ENCODE peak calls at places on chromosomes 7 and 10, in six cellular contexts. S is CD4-positive, alpha-beta memory T cell; C is cardiac fibroblast; J is CD8-positive, alpha-beta memory T cell; V is brain microvascular endothelial cell; O is lower lobe of right lung. U is an unnamed sample.

GRCh38 chr10:79359816-79360498 is 12.7 kb downstream of the PPIF start:
- DNase-seq in V (no peak), J (no peak), C (no peak), O (no peak), S (no peak), U (no peak)

GRCh38 chr7:136064627-136065237 is 87.6 kb upstream of the MTPN start:
- DNase-seq in S (no peak), V (no peak), O (no peak), C (no peak), J (no peak), U (no peak)

GRCh38 chr7:105885386-105886111 is 9.2 kb upstream of the ATXN7L1 start:
- DNase-seq in J (no peak), V (no peak), S (no peak), C (peak), O (no peak), U (peak)

GRCh38 chr7:133510326-133511055 is 257.6 kb downstream of the EXOC4 start:
- DNase-seq in J (no peak), V (no peak), S (no peak), C (peak), O (no peak), U (no peak)

GRCh38 chr10:118442032-118442431 is 99.9 kb upstream of the FAM204A start:
- DNase-seq in C (no peak), J (no peak), O (no peak), V (no peak), S (no peak), U (no peak)

GRCh38 chr10:79066460-79067240 is 2.1 kb upstream of the ZMIZ1 start:
- DNase-seq in C (peak), O (peak), J (no peak), V (no peak), S (peak), U (no peak)

GRCh38 chr7:149818536-149818840 is 19.7 kb upstream of the ZNF862 start:
- DNase-seq in S (no peak), C (no peak), J (no peak), O (peak), V (no peak), U (no peak)

GRCh38 chr7:54354436-54354835 is 187.7 kb upstream of the VSTM2A start:
- DNase-seq in C (no peak), O (no peak), S (no peak), J (no peak), V (no peak), U (no peak)

GRCh38 chr7:84354866-84355265 is 160.3 kb upstream of the SEMA3A start:
- DNase-seq in V (no peak), O (no peak), J (no peak), S (no peak), C (no peak), U (no peak)

GRCh38 chr7:142104550-142105527 is 6.7 kb upstream of the MGAM2 start:
- DNase-seq in V (no peak), O (no peak), C (no peak), S (no peak), J (no peak), U (no peak)

GRCh38 chr10:43111921-43112607 is 26.2 kb upstream of the CSGALNACT2 start:
- DNase-seq in J (no peak), C (no peak), O (peak), S (no peak), V (no peak), U (no peak)

GRCh38 chr7:120729300-120729699 is 128.6 kb downstream of the TSPAN12 start:
- DNase-seq in S (no peak), C (peak), V (peak), J (no peak), O (no peak), U (peak)

GRCh38 chr7:50436133-50436802 is 13.9 kb downstream of the FIGNL1 start:
- DNase-seq in S (no peak), C (peak), V (peak), J (no peak), O (no peak), U (peak)

GRCh38 chr10:123429631-123430257 is 236.4 kb upstream of the GPR26 start:
- DNase-seq in V (no peak), C (no peak), O (no peak), S (no peak), J (no peak), U (no peak)

GRCh38 chr10:55631071-55631654 is 729.9 kb downstream of the ZWINT start:
- DNase-seq in V (peak), J (no peak), C (peak), S (no peak), O (peak), U (peak)

GRCh38 chr10:72248477-72249151 is 25.1 kb upstream of the DDIT4 start:
- DNase-seq in O (peak), J (peak), S (peak), C (peak), V (peak), U (peak)
- H3K4me3 ChIP-seq in O (peak), J (peak), S (peak), C (peak), V (no peak), U (no peak)

GRCh38 chr7:30920021-30920583 is 8.4 kb downstream of the AQP1 start:
- DNase-seq in J (no peak), C (peak), O (peak), V (no peak), S (no peak), U (peak)
- H3K4me3 ChIP-seq in J (no peak), C (no peak), O (peak), V (no peak), S (no peak), U (no peak)

GRCh38 chr10:96236876-96237275 is 34.5 kb downstream of the BLNK start:
- DNase-seq in O (no peak), S (no peak), C (no peak), J (no peak), V (no peak), U (no peak)
- H3K4me3 ChIP-seq in O (no peak), S (no peak), C (no peak), J (no peak), V (no peak), U (no peak)

DNA sequence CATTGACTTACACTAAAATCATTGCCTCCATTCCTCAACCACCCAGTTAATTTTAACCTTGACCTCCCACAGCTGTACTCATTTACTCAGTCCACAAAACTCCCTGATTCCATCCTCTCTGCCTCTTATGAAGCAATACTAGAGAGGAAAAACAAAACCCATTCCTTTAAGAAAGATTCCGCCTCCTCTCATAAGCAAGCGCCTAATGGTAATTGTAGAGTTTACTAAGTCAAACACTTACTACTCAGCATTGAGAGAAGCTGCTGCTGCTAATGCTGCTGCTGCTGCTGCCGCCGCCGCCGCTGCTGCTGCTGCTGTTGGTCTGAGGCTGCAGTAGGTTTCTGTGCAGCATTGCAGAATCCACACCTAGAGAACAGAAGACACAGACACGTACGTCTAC is 2.1 kb upstream of the ADD3 start:
- DNase-seq in C (peak), V (peak), J (no peak), S (no peak), O (no peak), U (peak)
- H3K4me3 ChIP-seq in C (peak), V (peak), J (no peak), S (no peak), O (peak), U (peak)

DNA sequence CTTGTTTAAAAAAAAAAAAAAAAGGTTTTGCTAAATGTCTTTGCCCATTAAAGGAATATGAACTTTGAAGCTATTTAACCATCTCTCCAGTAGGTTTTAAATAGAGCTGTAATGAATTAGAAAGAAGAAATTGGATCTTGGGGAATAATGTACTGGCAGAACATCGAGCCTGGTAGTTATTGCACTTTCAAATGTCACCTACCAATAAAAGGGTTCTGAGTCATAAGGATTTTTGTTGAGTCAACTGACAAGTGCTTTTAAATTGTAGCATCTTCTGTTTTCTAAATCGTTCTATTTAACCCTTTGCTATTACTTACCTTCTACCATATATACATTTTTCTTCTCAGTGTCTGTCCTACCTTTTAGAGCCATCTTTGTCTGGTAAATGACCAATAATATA is 10.7 kb downstream of the CUTC start:
- DNase-seq in S (no peak), O (no peak), C (no peak), V (no peak), J (no peak), U (peak)
- H3K4me3 ChIP-seq in S (no peak), O (no peak), C (no peak), V (no peak), J (no peak), U (no peak)

DNA sequence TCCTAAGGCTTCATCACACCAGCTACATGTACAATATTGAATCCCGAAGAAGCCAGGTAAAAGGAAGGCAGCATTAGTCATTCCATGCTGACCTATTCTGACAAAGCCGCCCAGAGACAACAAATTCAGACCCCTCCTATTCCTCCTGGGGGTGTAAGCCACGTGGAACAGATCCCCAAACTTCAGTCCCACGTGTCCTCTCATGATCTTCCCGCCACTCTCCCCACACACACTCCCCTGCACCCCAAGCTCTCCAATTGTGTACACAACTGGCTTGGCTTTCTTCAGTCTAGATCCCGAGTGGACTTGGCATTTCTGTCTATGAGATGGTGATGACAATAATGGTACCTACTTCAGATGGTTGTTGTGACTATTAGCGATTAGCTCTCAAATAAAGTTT is 8.6 kb downstream of the PDE6C start:
- DNase-seq in J (no peak), S (no peak), C (no peak), V (no peak), O (no peak), U (no peak)
- H3K4me3 ChIP-seq in J (no peak), S (no peak), C (no peak), V (no peak), O (no peak), U (no peak)

DNA sequence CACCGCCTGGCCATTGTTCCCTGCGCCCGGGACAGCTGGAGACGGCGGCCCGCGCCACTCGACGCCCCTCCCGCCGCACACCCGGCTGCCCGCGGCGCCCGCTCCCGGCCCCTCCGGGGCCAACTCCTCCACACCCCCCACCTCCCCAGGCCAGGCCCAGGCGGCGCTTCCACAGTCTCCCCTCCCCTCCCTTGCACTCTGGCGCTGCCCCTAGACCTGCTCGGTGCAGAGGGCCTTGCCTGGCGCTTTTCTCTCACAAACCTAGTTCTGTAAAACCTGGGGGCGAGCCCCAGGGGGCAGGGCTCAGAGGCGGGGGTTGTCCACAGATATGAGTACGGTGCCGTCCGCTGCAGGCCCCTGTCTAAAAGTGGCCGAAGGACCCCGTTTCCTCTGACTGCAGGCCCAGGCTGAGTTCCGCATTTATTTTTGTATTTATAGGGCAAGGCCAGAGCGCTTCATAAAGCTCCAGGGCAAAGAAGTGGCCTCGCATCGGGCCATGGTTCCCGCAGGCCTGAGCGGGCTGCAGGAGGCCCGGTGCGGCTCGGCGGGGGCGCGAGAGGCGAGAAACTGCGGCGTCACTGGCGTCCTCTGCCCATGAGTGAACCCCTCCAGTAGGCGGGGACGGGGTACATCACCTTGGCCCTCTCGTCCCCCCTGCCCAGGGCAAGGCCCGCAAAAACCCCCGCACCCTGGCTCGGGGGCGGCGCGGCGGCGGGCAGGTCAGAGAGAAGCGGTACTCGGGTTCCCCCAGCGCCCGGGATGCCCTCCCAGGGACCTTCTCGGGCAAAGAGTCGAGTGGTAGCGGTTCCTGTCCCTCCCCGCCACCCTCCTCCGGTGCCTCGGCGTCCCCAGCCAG is 355.6 kb downstream of the DNAJB6 start:
- DNase-seq in V (no peak), O (no peak), J (no peak), S (no peak), C (no peak), U (no peak)
- H3K4me3 ChIP-seq in V (no peak), O (no peak), J (no peak), S (no peak), C (no peak), U (no peak)

GRCh38 chr7:130393095-130393494 is 12.8 kb downstream of the CPA1 start:
- DNase-seq in C (peak), V (peak), S (no peak), J (no peak), O (no peak), U (peak)
- H3K4me3 ChIP-seq in C (no peak), V (no peak), S (no peak), J (no peak), O (no peak), U (no peak)

DNA sequence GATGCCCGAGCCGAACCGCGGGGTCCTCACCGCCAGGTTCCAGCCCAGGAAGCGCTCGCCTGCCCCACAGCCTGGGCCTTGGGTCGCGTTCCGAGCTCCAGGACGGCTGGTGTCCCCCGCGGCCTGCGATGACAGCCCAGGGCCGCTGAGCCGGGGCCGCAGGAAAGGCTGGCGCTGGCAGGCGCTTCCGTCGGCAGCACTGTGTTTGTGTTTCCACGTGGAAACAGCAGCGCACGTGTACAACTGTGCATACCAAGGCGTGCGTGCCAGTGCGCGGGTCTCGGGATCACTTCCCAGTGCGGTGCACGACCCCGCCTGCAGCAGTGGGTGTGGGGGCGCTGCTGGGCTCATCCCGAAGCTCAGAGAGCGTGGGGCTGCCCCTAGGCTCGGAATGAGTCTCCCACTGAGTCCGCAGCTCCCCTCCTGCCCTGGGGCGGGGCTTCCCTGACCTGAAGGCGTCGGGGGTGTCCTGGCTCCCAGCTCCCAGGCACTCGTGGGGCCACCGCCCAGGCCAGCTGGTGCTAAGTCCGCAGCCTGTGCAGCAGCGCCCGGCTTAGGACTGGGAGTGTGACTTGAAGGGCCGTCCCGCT is 17.2 kb downstream of the AP5Z1 start:
- DNase-seq in V (no peak), J (peak), O (peak), C (no peak), S (no peak), U (peak)
- H3K4me3 ChIP-seq in V (peak), J (peak), O (peak), C (no peak), S (peak), U (no peak)